ENCODE peak calls at places on chromosomes 12 and 14, in four cellular contexts. J is fibroblast of lung, S is astrocyte, C is PC-9. U is an unnamed sample.

GRCh38 chr12:50224026-50224692 is 57.0 kb upstream of the CERS5 start:
- DNase-seq in J (no peak), S (peak), C (peak), U (peak)

GRCh38 chr12:131860472-131861260 is 32.5 kb downstream of the MMP17 start:
- DNase-seq in J (peak), C (peak), S (peak), U (peak)

GRCh38 chr14:65790185-65790815 is 377.8 kb downstream of the FUT8 start:
- DNase-seq in C (no peak), S (no peak), J (no peak), U (no peak)

GRCh38 chr14:76924363-76925151 is 98.3 kb downstream of the LRRC74A start:
- DNase-seq in J (peak), S (no peak), C (no peak), U (no peak)

GRCh38 chr12:122356192-122356635 is 66.3 kb downstream of the CLIP1 start:
- DNase-seq in J (peak), S (peak), C (peak), U (peak)

GRCh38 chr12:7646178-7646475 is 19.6 kb downstream of the APOBEC1 start:
- DNase-seq in S (no peak), J (no peak), C (no peak), U (no peak)

GRCh38 chr12:131403676-131404075 is 307.2 kb upstream of the SFSWAP start:
- DNase-seq in C (no peak), S (no peak), J (no peak), U (no peak)

GRCh38 chr12:51863921-51864700 is 15.6 kb upstream of the FIGNL2 start:
- DNase-seq in S (peak), J (no peak), C (no peak), U (no peak)

GRCh38 chr12:23361971-23362370 is 587.5 kb downstream of the SOX5 start:
- DNase-seq in J (no peak), S (no peak), C (no peak), U (no peak)

GRCh38 chr14:90332271-90332584 is 487 bp upstream of the NRDE2 start:
- DNase-seq in S (peak), J (no peak), C (no peak), U (no peak)

GRCh38 chr12:120735181-120735580 is 9.6 kb downstream of the ACADS start:
- DNase-seq in C (peak), J (no peak), S (no peak), U (no peak)

GRCh38 chr14:92615451-92615850 is 101.9 kb downstream of the RIN3 start:
- DNase-seq in C (no peak), J (no peak), S (no peak), U (no peak)

GRCh38 chr14:86013663-86014062 is 483.7 kb downstream of the FLRT2 start:
- DNase-seq in S (no peak), J (peak), C (no peak), U (no peak)

GRCh38 chr12:57103856-57104255 is 7.3 kb downstream of the STAT6 start:
- DNase-seq in J (no peak), S (peak), C (no peak), U (no peak)

GRCh38 chr12:12718853-12719252 is 1.7 kb downstream of the CDKN1B start:
- DNase-seq in J (peak), S (no peak), C (no peak), U (peak)

GRCh38 chr12:80622271-80622670 is 85.2 kb upstream of the MYF6 start:
- DNase-seq in C (no peak), J (peak), S (no peak), U (no peak)

GRCh38 chr14:68813318-68813838 is 20.5 kb upstream of the ZFP36L1 start:
- DNase-seq in S (no peak), J (no peak), C (no peak), U (no peak)

GRCh38 chr12:106415134-106415533 is 57.6 kb downstream of the POLR3B start:
- DNase-seq in J (no peak), S (peak), C (no peak), U (no peak)

GRCh38 chr12:3661028-3661427 is 91.9 kb downstream of the CRACR2A start:
- DNase-seq in C (no peak), S (no peak), J (no peak), U (no peak)

GRCh38 chr14:71139058-71139946 is 232.0 kb downstream of the PCNX1 start:
- DNase-seq in C (peak), J (peak), S (no peak), U (peak)

GRCh38 chr12:46354111-46354798 is 18.3 kb downstream of the SLC38A2 start:
- DNase-seq in J (no peak), C (no peak), S (no peak), U (peak)

GRCh38 chr14:53850714-53851296 is 105.8 kb downstream of the BMP4 start:
- DNase-seq in C (peak), J (peak), S (peak), U (peak)

GRCh38 chr12:7102582-7102981 is 6.4 kb downstream of the C1RL start:
- DNase-seq in C (no peak), S (no peak), J (no peak), U (no peak)

GRCh38 chr12:124385219-124385969 is 90.5 kb downstream of the RFLNA start:
- DNase-seq in J (peak), S (peak), C (peak), U (no peak)

GRCh38 chr12:38961683-38962082 is 56.3 kb upstream of the CPNE8 start:
- DNase-seq in C (no peak), J (no peak), S (no peak), U (no peak)

GRCh38 chr14:64762044-64763034 is 58.1 kb downstream of the PLEKHG3 start:
- DNase-seq in C (peak), J (peak), S (peak), U (peak)

GRCh38 chr14:96089401-96089800 is 50.2 kb downstream of the C14orf132 start:
- DNase-seq in J (no peak), S (no peak), C (no peak), U (no peak)

GRCh38 chr12:11553871-11554533 is 95.5 kb upstream of the ETV6 start:
- DNase-seq in S (peak), C (peak), J (peak), U (peak)

GRCh38 chr12:28060901-28061300 is 88.4 kb upstream of the PTHLH start:
- DNase-seq in S (no peak), J (no peak), C (no peak), U (no peak)
- TF ChIP-seq CTCF in S (no peak), J (no peak), C (no peak), U (no peak)

GRCh38 chr14:60648169-60648933 is 926 bp downstream of the SIX1 start:
- DNase-seq in J (no peak), S (no peak), C (peak), U (no peak)

GRCh38 chr14:60647837-60648168 is 1.5 kb downstream of the SIX1 start:
- DNase-seq in S (no peak), J (no peak), C (peak), U (no peak)

GRCh38 chr14:60648934-60649814 is at the start of gene SIX1:
- DNase-seq in S (peak), C (peak), J (peak), U (peak)

GRCh38 chr14:60646202-60646886 is 2.9 kb downstream of the SIX1 start:
- DNase-seq in C (no peak), J (peak), S (no peak), U (no peak)

DNA sequence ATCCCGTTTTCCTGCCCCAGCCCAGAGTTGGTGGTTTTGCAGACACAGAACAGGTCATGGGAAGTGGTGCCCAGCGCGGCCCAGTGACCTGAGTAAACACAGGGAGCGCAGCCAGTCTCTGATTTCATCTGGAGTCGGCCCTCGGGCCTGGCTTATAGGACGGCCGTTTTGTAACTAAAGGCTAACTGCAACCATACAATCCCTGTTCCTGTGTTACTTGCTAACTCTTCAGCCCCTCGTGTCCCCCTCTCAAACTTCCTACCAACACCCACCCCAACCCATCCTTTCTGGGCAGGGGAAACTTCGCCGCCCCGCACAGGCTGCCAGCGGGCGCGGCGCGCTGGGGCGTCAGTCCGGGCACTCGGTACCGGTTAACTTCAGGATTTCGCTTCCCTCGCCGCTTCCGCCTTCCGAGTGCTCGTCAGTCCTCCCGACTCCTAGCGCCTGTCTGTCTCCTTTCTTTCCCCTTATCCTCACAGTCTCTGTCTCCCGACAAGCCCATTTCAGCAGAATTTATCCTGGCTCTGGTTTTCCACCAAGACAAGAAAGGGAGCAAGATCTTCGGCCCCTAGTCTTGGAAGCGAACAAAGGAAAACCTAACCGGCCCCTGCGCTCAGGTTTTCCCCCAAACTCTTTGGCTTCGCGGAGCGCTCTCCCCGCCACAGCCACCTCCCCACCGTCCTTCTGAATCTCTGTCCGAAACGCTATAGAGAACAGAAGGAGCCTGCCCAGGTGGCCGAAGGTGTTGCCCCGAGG is 2.0 kb downstream of the SIX1 start:
- DNase-seq in J (peak), S (no peak), C (peak), U (peak)
- TF ChIP-seq EZH2 in J (peak), S (peak), C (no peak), U (peak)

GRCh38 chr12:16927259-16927658 is 321.3 kb upstream of the LMO3 start:
- DNase-seq in C (no peak), S (no peak), J (no peak), U (no peak)
- TF ChIP-seq CTCF in C (no peak), S (no peak), J (no peak), U (no peak)

DNA sequence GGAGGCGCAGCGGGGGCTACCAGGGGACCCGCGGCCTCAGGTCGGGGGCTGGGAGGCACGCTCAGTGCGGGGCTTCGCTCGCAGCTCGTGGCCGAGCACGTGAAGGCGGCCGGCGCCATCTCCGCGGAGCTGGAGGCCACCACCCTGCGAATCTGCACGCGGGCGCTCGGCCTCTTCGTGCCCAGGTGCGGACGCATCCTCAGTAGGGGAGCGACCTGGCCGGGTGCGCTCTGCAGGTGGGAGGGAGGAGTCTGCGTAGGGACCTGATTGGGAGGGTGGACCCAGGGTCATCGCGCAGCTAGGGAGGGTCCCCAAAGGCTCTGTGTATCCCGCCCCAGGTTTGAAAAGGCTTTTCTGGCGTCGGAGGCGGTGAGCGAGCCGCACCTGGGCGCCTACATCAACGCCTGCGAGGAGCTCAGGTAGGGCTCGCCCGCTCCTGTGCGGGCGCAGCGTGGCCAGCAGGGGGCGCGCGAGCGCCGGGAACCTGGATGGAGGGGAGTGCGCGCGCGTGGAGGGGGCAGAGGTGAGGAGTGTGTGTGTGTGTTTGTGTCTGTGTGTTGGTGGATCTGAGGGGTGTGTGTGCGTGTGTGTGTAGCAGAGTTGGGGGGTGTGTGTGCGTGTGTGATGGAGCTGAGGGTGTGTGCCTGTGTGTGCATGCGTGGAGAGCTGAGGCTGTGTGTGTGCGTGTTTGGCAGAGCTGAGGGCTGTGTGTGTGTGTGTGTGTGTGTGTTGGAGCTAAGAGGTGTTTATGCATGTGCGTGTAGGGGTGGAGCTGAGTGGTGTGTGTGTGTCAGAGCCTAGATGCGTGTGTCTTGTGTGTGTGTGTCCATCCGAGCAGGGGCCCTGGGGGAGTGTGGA is 10.4 kb downstream of the EXOC3L4 start:
- DNase-seq in S (peak), J (peak), C (peak), U (no peak)
- TF ChIP-seq EZH2 in S (peak), J (peak), C (no peak), U (peak)

DNA sequence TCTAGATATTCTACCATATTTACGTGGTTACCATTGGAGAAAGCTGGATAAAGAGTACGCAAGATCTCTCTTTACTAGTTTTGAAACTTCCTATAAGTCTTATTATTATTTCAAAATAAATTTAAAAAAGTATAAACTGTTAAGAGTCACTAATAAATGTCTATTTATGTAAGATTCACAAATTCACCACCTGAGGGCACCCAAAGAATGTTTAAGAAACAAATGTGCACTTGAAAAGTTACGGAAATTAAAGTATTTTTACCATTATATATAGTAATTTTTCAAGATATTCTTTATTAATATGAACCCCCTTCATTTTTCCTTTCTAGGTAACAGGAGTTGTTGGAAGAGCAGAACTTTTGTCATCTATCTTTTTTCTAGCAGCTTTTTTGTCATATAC is 11.9 kb downstream of the TMTC3 start:
- DNase-seq in S (peak), J (peak), C (no peak), U (peak)
- TF ChIP-seq CTCF in S (peak), J (peak), C (peak), U (no peak)

GRCh38 chr14:28767239-28767850 is 758 bp downstream of the FOXG1 start:
- DNase-seq in C (no peak), S (no peak), J (no peak), U (no peak)

GRCh38 chr14:28767851-28768548 is 1.4 kb downstream of the FOXG1 start:
- DNase-seq in C (no peak), J (no peak), S (no peak), U (no peak)

GRCh38 chr14:28769358-28769757 is 2.8 kb downstream of the FOXG1 start:
- DNase-seq in C (no peak), S (no peak), J (no peak), U (no peak)

GRCh38 chr14:28770061-28770460 is 3.5 kb downstream of the FOXG1 start:
- DNase-seq in J (no peak), C (no peak), S (no peak), U (no peak)

DNA sequence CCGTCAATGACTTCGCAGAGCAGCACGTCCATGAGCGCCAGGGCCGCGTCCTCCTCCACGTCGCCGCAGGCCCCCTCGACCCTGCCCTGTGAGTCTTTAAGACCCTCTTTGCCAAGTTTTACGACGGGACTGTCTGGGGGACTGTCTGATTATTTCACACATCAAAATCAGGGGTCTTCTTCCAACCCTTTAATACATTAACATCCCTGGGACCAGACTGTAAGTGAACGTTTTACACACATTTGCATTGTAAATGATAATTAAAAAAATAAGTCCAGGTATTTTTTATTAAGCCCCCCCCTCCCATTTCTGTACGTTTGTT is 1.9 kb downstream of the FOXG1 start:
- DNase-seq in S (no peak), C (no peak), J (no peak), U (no peak)
- TF ChIP-seq EZH2 in S (no peak), C (no peak), J (no peak), U (peak)

DNA sequence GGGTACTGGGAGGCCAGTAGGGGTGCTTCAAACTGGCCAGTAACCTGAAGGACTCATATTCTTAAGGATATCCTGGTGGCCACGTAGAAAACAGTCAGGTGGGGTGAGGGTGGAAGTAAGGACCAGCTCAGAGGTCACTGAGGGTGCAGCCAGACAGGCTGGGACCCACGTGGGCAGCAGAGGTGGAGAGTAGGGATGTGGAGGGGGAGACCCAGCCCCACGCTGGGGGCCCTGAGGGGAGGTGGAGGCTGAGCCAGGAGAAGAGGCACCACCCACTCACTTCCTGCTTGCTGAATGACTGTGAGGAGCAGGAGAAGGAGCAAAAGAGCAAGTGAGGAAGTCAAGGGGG is 12.6 kb upstream of the SERPINA3 start:
- DNase-seq in C (no peak), J (no peak), S (no peak), U (no peak)
- TF ChIP-seq CTCF in C (no peak), J (no peak), S (no peak), U (no peak)

DNA sequence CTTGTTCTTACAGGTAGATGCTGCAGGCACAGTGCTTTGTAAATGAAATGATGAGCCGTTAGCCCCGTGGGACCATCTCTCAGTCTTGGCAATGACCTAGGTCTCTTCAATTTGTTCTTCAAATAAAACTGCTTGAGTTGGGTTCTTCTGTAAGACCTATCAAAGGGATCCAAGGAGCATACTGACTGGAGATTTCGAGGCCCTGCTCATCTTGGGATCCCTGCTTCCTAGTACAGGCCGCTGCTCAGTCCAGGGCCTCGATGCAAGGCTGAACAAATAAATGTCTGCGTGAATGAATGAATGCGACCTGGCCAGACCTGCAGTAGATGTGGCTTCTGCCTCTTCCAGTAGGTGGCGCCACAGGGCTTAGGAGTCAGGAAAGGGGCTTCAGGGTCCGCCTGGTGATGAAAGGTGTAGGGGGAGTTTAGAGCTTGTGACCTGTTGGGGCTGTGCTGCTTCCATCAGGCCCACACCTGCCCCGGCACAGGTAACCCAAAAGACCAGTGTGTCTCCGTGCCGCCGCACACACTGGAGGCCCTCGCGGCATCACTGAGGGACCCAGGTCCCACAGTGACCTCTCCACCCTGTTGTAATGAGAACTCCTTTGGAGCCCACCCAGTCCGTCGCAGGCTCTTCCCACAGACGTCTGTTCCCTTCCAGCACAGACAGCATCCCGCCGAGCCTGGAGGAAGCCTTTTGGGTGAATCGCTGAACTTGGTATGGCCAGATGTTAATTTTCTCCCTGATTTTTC is 4.4 kb downstream of the CACNA1C start:
- DNase-seq in C (peak), S (no peak), J (peak), U (peak)
- TF ChIP-seq EZH2 in C (no peak), S (no peak), J (no peak), U (no peak)